ENCODE peak calls at places on chromosomes 4 and X, in nine cellular contexts. O is colonic mucosa, B is suprapubic skin, V is mammary epithelial cell, Z is uterus, K is IMR-90, F is adrenal gland, U is GM13977, C is heart right ventricle. D is an unnamed sample.
A peak's percentile ranks its signal among the peaks of the same experiment; 100 is the strongest.

GRCh38 chr4:143294310-143294709 is 42.4 kb upstream of the GAB1 start:
- DNase-seq in U (no peak), F (peak; percentile 52), O (peak; percentile 78), Z (peak; percentile 91), B (peak; percentile 67), V (no peak), K (peak; percentile 11), C (peak; percentile 83), D (no peak)

GRCh38 chr4:17667253-17667652 is 52.8 kb downstream of the MED28 start:
- DNase-seq in C (no peak), U (no peak), Z (no peak), B (no peak), V (no peak), K (no peak), F (no peak), O (no peak), D (no peak)

GRCh38 chrX:33726281-33727160 is 405.6 kb downstream of the FAM47A start:
- DNase-seq in F (no peak), Z (peak; percentile 15), C (peak; percentile 19), B (peak; percentile 36), V (no peak), K (no peak), O (no peak), U (no peak), D (no peak)

GRCh38 chrX:23959781-23960180 is 52.0 kb downstream of the CXorf58 start:
- DNase-seq in Z (no peak), O (no peak), B (no peak), V (no peak), C (no peak), F (peak; percentile 68), U (no peak), K (no peak), D (no peak)

GRCh38 chr4:91963489-91963888 is 340.3 kb upstream of the GRID2 start:
- DNase-seq in B (no peak), V (peak; percentile 23), O (no peak), C (no peak), Z (no peak), U (no peak), F (no peak), K (peak; percentile 72), D (no peak)

GRCh38 chrX:71615954-71616353 is 2.4 kb downstream of the CXCR3 start:
- DNase-seq in C (no peak), V (no peak), Z (no peak), U (no peak), B (no peak), K (no peak), F (no peak), O (no peak), D (no peak)

GRCh38 chr4:146960634-146961033 is 15.0 kb upstream of the TTC29 start:
- DNase-seq in K (no peak), U (no peak), V (no peak), O (no peak), C (no peak), B (no peak), Z (no peak), F (no peak), D (no peak)

GRCh38 chr4:37471971-37472370 is 214.2 kb downstream of the RELL1 start:
- DNase-seq in F (peak; percentile 1), C (no peak), B (no peak), O (peak; percentile 52), U (no peak), V (no peak), Z (no peak), K (no peak), D (no peak)

GRCh38 chr4:189285377-189285776 is 655.3 kb upstream of the FRG1 start:
- DNase-seq in V (no peak), F (no peak), U (no peak), B (no peak), Z (no peak), K (no peak), C (no peak), O (no peak), D (no peak)
- TF ChIP-seq CTCF in V (no peak), F (no peak), U (no peak), B (no peak), Z (no peak), K (no peak), C (no peak), O (no peak), D (no peak)

GRCh38 chr4:99847362-99847976 is 30.8 kb downstream of the DAPP1 start:
- DNase-seq in O (no peak), B (no peak), C (no peak), V (no peak), U (peak; percentile 38), K (no peak), F (no peak), Z (no peak), D (no peak)
- TF ChIP-seq CTCF in O (no peak), B (no peak), C (no peak), V (no peak), U (no peak), K (no peak), F (no peak), Z (no peak), D (no peak)

GRCh38 chr4:40570348-40571077 is 59.2 kb downstream of the RBM47 start:
- DNase-seq in K (peak; percentile 28), U (no peak), Z (no peak), V (no peak), F (no peak), O (no peak), C (no peak), B (no peak), D (no peak)

GRCh38 chr4:40575846-40576245 is 53.8 kb downstream of the RBM47 start:
- DNase-seq in U (no peak), O (no peak), C (no peak), F (no peak), K (no peak), Z (no peak), V (no peak), B (no peak), D (no peak)

GRCh38 chr4:40571208-40571607 is 58.5 kb downstream of the RBM47 start:
- DNase-seq in U (no peak), O (no peak), V (no peak), Z (no peak), F (no peak), B (no peak), C (no peak), K (no peak), D (no peak)

GRCh38 chr4:40573593-40574311 is 55.9 kb downstream of the RBM47 start:
- DNase-seq in B (no peak), K (peak; percentile 22), F (no peak), U (no peak), O (no peak), V (no peak), Z (no peak), C (no peak), D (no peak)

DNA sequence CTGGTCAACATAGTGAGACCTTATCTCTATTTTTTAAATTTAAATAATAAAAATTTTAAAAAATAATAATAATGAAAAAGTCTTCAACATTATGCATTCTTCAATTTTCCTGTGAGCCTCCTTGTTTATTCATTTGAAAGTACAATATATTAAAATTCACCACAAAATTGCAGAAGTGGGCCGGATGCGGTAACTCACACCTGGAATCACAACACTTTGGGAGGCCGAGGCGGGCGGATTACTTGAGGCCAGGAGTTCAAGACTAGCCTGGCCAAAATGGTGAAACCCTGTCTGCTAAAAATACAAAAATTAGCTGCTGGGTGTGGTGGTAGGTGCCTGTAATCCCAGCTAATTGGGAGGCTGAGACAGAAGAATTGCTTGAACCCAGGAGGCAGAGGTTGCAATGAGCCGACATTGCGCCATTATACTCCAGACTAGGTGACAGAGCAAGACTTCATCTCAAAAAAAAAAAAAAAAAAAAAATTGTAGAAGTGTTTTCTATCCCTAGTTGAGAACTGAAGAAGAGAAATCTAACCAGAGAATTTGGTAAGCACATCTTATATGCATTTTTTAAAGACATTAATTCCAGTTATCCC is 56.9 kb downstream of the RBM47 start:
- DNase-seq in Z (no peak), V (no peak), K (no peak), F (no peak), U (no peak), C (no peak), O (no peak), B (no peak), D (no peak)
- TF ChIP-seq CTCF in Z (no peak), V (no peak), K (no peak), F (no peak), U (no peak), C (no peak), O (no peak), B (no peak), D (no peak)

GRCh38 chr4:153939570-153939969 is 150.7 kb upstream of the SFRP2 start:
- DNase-seq in Z (no peak), B (no peak), K (no peak), O (no peak), C (no peak), U (no peak), V (no peak), F (no peak), D (no peak)

GRCh38 chr4:153936121-153936520 is 147.2 kb upstream of the SFRP2 start:
- DNase-seq in Z (no peak), U (no peak), C (no peak), K (no peak), B (no peak), V (no peak), F (no peak), O (no peak), D (no peak)

GRCh38 chr4:153934689-153935017 is 145.8 kb upstream of the SFRP2 start:
- DNase-seq in Z (no peak), U (no peak), K (no peak), F (no peak), O (no peak), V (no peak), C (no peak), B (no peak), D (no peak)

GRCh38 chr4:153933851-153934688 is 145.2 kb upstream of the SFRP2 start:
- DNase-seq in C (no peak), Z (peak; percentile 43), B (no peak), K (no peak), O (no peak), U (no peak), F (no peak), V (no peak), D (no peak)

GRCh38 chr4:153937289-153937688 is 148.4 kb upstream of the SFRP2 start:
- DNase-seq in K (no peak), Z (no peak), U (no peak), O (no peak), V (no peak), C (no peak), B (no peak), F (no peak), D (no peak)
- TF ChIP-seq CTCF in K (no peak), Z (no peak), U (no peak), O (no peak), V (no peak), C (no peak), B (no peak), F (no peak), D (no peak)

DNA sequence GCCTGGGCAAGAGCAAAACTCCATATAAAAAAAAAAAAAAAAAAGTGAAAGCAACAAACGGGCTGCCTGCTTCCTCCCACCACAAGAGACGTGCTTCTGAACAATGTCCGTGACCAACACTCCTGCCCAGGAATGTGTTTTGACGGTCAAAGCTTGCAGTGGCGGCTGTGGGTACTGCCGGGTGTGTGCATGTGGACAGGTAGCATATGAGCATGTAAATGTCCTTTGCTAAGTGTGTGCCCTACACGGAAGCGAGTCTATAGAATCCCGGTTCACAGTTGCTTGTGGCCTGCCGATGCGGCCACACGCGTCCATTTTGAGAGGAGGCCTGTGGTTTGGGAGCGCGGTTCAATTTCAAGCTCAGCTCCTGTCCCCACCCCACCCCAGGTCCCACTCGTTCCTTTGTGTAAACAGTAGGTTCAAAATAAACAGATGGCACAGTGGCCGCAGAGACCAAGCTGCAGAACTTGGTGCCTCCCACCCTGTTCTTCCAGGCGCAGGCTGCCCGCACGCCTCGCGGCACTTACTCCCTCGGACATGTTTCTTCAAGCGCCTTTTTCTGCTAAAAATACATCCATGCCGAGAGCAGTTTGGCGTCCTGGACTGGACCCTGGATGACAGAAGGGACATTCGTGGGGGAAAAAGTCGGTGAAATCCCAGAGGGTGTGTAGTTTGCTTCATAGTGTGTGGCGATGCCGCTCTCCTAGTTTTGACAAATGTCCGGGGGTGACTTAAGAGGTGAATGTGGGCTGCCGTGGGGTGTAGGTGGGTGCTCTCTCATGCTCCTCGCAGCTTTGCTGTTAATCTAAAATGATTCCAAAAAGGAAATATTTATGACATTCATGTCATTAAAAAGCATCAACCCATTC is 11.5 kb upstream of the NKX1-1 start:
- DNase-seq in B (peak; percentile 36), K (no peak), Z (no peak), C (no peak), U (no peak), F (no peak), O (no peak), V (no peak), D (no peak)
- TF ChIP-seq CTCF in B (no peak), K (no peak), Z (no peak), C (no peak), U (no peak), F (no peak), O (no peak), V (no peak), D (peak; percentile 25)

D was measured in glutamatergic neuron.